ENCODE peak calls at places on chromosome 6, in five cellular contexts. M, V, D, U and W are unnamed samples. For H3K4me1, the result is how much of the 10 kb centered on the place peaks cover.

GRCh38 chr6:20404641-20405032 is 3.0 kb downstream of the E2F3 start:
- DNase-seq in D (peak), M (peak), U (no peak), V (peak), W (peak)

GRCh38 chr6:64930664-64931063 is 776.4 kb downstream of the EYS start:
- DNase-seq in U (no peak), V (no peak), M (no peak), D (no peak), W (no peak)

GRCh38 chr6:79613912-79614311 is 17.2 kb upstream of the SH3BGRL2 start:
- DNase-seq in D (no peak), U (no peak), M (no peak), V (no peak), W (no peak)

GRCh38 chr6:101663099-101663498 is 269.6 kb downstream of the GRIK2 start:
- DNase-seq in M (no peak), D (no peak), U (no peak), V (no peak), W (no peak)

GRCh38 chr6:15023448-15023847 is 222.4 kb upstream of the JARID2 start:
- DNase-seq in M (no peak), D (no peak), V (no peak), U (no peak), W (no peak)

GRCh38 chr6:147506704-147507114 is 1.8 kb upstream of the SAMD5 start:
- DNase-seq in V (no peak), U (peak), M (peak), D (peak), W (peak)

GRCh38 chr6:47633141-47633540 is 65.2 kb upstream of the ADGRF4 start:
- DNase-seq in D (peak), V (no peak), U (no peak), M (peak), W (peak)

GRCh38 chr6:25053875-25054371 is 118.2 kb upstream of the RIPOR2 start:
- DNase-seq in V (no peak), D (peak), M (peak), U (no peak), W (peak)

GRCh38 chr6:110422444-110422822 is 7.1 kb upstream of the DDO start:
- DNase-seq in U (no peak), D (no peak), V (no peak), M (no peak), W (no peak)

GRCh38 chr6:1806935-1807334 is 197.2 kb downstream of the FOXC1 start:
- DNase-seq in V (no peak), U (no peak), D (no peak), M (no peak), W (no peak)

DNA sequence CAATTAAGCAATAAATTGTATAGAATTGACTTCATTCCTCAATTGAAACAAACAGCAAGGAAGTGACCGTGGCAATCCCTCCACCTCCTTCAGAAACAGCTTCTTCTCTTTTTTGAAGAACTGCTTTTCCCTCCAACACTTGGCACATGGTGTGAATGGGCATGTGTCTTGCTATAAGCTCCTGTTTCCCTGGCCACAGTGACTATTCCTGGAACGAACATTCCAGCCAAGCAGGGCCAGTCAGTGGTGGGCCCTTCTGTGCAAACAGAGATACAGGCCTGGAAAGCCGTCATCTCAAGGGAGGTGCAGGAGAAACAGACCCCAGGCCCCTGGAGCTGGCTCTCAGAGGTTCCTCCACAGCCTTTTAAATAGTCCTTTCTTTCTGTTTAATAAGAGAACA is 6.9 kb downstream of the TXNDC5 start:
- DNase-seq in V (no peak), D (no peak), M (no peak), U (no peak), W (no peak)
- H3K4me1 ChIP-seq in V (under half), D (under half), M (under half), U (under half), W (under half)

GRCh38 chr6:107942164-107942563 is 15.8 kb downstream of the SEC63 start:
- DNase-seq in V (no peak), M (no peak), D (no peak), U (no peak), W (no peak)
- H3K27ac ChIP-seq in V (no peak), M (no peak), D (no peak), U (no peak), W (no peak)

GRCh38 chr6:152293404-152293803 is 343.8 kb downstream of the SYNE1 start:
- DNase-seq in D (no peak), U (peak), V (no peak), M (no peak), W (no peak)

GRCh38 chr6:152298055-152298647 is 339.0 kb downstream of the SYNE1 start:
- DNase-seq in V (no peak), D (no peak), M (no peak), U (no peak), W (no peak)

GRCh38 chr6:152295346-152295745 is 341.8 kb downstream of the SYNE1 start:
- DNase-seq in V (no peak), U (no peak), M (peak), D (peak), W (no peak)

GRCh38 chr6:152296648-152297376 is 340.4 kb downstream of the SYNE1 start:
- DNase-seq in V (no peak), M (no peak), U (no peak), D (peak), W (no peak)

GRCh38 chr6:152295920-152296319 is 341.2 kb downstream of the SYNE1 start:
- DNase-seq in D (no peak), U (no peak), M (no peak), V (no peak), W (no peak)
- H3K4me1 ChIP-seq in D (under half), U (under half), M (under half), V (under half), W (under half)

GRCh38 chr6:37812835-37813234 is 6.7 kb upstream of the ZFAND3 start:
- DNase-seq in M (no peak), U (no peak), D (no peak), V (no peak), W (no peak)
- H3K27ac ChIP-seq in M (no peak), U (no peak), D (no peak), V (no peak), W (no peak)

GRCh38 chr6:166462461-166463135 is 79.9 kb upstream of the MPC1 start:
- DNase-seq in D (no peak), M (no peak), U (no peak), V (no peak), W (no peak)
- H3K4me1 ChIP-seq in D (under half), M (under half), U (under half), V (under half), W (under half)

DNA sequence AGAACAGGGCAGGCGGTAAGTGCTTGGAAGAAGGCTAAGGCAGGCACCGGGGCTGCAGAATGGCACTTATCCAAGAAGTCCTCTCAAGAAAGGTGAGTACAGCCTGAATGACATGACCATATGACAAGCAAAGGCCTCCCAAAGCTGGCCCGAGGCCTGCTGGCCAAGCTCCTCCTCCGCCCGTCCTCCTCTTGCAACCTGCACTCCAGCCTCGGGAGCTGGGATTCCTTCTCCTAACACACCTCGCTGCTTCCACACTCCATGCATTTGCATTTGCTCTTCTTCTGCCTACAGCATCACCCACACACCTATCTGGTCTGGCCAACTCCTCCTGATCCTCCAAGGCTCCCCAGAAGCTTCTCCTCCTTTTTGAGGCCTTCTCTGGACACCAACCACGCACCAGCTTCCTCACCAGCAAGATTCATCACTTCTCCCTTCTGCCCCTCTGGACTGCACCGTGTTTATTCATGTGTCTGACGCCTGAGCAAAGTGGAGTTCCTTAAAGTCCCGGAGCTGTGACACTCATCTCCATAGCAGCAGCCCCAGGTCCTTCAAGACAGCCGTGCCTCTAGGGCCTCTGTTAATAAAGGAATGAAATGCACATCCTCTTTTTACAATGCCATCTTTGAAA is 32.3 kb downstream of the CNKSR3 start:
- DNase-seq in M (peak), V (no peak), U (peak), D (peak), W (no peak)
- H3K27ac ChIP-seq in M (peak), V (peak), U (no peak), D (peak), W (peak)

GRCh38 chr6:3165631-3166534 is 8.5 kb upstream of the TUBB2A start:
- DNase-seq in V (no peak), M (peak), U (no peak), D (peak), W (peak)
- H3K4me1 ChIP-seq in V (under half), M (under half), U (under half), D (under half), W (under half)

GRCh38 chr6:3341467-3341866 is 82.7 kb downstream of the PSMG4 start:
- DNase-seq in V (peak), M (peak), U (no peak), D (peak), W (peak)
- H3K27ac ChIP-seq in V (peak), M (no peak), U (no peak), D (peak), W (peak)

DNA sequence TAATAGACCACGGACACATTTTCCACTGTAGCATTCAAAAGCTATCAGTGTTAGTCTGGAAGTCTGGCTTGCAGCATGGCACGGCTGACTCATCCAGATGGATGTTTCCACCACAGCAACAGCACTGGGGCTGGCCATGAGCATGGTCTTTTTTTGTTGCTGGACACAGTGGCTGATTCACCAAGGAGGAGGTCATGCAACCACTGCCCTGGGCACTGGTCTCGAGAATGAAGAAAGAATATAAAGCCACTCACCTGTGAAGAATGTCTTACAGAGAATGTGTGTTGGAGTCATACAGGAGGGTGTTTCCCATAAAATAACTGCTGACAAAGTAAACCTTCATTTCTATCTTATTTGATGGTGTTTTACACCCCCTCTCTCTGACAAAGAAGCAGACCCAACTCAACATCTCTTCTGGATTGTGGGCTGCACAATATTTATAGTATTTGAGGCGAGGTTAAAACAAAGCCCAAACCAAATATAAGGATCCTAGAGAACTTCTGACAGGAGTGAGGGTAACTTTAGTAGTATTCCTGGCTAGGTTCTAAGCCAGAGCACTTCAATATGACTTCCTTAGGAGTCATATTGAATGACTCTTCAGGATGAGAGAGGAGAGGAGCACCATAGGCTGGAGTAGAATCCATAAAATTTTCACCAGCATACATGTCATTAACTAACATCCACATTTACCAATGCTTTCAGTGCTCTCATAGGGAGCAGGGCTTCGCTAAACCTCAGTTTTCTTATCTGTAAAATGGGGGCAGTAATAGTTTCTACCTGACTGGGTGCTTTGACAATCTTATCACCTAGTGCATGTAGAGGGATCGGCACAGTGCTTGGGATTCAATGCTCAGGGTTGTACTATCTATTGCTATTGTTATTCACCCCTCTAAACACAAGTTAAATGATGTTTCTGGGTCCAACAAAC is 121.4 kb downstream of the KIF13A start:
- DNase-seq in D (peak), M (peak), V (peak), U (peak), W (peak)
- H3K4me1 ChIP-seq in D (half or more), M (under half), V (half or more), U (half or more), W (under half)